ENCODE peak calls at places on chromosomes 2 and 18, in seven cellular contexts. C is GM10248; Z is stimulated activated CD4-positive, alpha-beta T cell treated with anti-CD3 and anti-CD28 coated beads, Interleukin-4, amount 100 ng/mL, for 1 hour; X is astrocyte of the spinal cord; L is heart right ventricle; R is transverse colon; H is T-helper 17 cell. T is an unnamed sample.

GRCh38 chr18:53153281-53153680 is 813.3 kb downstream of the DCC start:
- DNase-seq in C (no peak), Z (no peak), X (no peak), L (no peak), R (peak; percentile 11), H (no peak), T (no peak)

GRCh38 chr2:56376699-56377665 is 193.2 kb downstream of the CCDC85A start:
- DNase-seq in C (no peak), Z (no peak), X (peak; percentile 1), L (no peak), R (no peak), H (no peak), T (no peak)

GRCh38 chr2:177740718-177741117 is 331.9 kb downstream of the PDE11A start:
- DNase-seq in C (no peak), Z (no peak), X (no peak), L (no peak), R (no peak), H (no peak), T (no peak)

GRCh38 chr2:44247924-44248323 is 27.4 kb upstream of the SLC3A1 start:
- DNase-seq in C (no peak), Z (no peak), X (no peak), L (no peak), R (no peak), H (no peak), T (no peak)

GRCh38 chr2:42590176-42590575 is 21.7 kb downstream of the MTA3 start:
- DNase-seq in C (no peak), Z (no peak), X (no peak), L (no peak), R (no peak), H (no peak), T (no peak)

GRCh38 chr18:21163647-21164625 is 52.3 kb upstream of the ROCK1 start:
- DNase-seq in C (no peak), Z (no peak), X (peak; percentile 79), L (no peak), R (no peak), H (no peak), T (no peak)

GRCh38 chr2:104286806-104287205 is 567.1 kb upstream of the POU3F3 start:
- DNase-seq in C (no peak), Z (no peak), X (peak; percentile 55), L (no peak), R (no peak), H (no peak), T (no peak)

GRCh38 chr2:24434576-24434975 is 56.5 kb upstream of the NCOA1 start:
- DNase-seq in C (no peak), Z (no peak), X (no peak), L (peak; percentile 27), R (no peak), H (no peak), T (no peak)

GRCh38 chr2:74659462-74659861 is 5.4 kb downstream of the SEMA4F start:
- DNase-seq in C (no peak), Z (no peak), X (no peak), L (no peak), R (no peak), H (no peak), T (no peak)

GRCh38 chr2:85750509-85751299 is 3.1 kb upstream of the ATOH8 start:
- DNase-seq in C (peak; percentile 57), Z (peak; percentile 55), X (no peak), L (peak; percentile 74), R (peak; percentile 75), H (peak; percentile 45), T (peak; percentile 79)

GRCh38 chr2:160210599-160211138 is 10.6 kb upstream of the ITGB6 start:
- DNase-seq in C (peak; percentile 77), Z (peak; percentile 73), X (peak; percentile 56), L (peak; percentile 42), R (peak; percentile 87), H (peak; percentile 68), T (peak; percentile 89)

GRCh38 chr2:36452279-36452678 is 96.7 kb downstream of the CRIM1 start:
- DNase-seq in C (no peak), Z (no peak), X (peak; percentile 75), L (no peak), R (no peak), H (no peak), T (no peak)

GRCh38 chr2:206083602-206084467 is 2.1 kb downstream of the INO80D start:
- DNase-seq in C (peak; percentile 40), Z (no peak), X (peak; percentile 4), L (no peak), R (peak; percentile 47), H (no peak), T (peak; percentile 63)